ENCODE peak calls at places on chromosomes 6 and 20, in six cellular contexts. One of them, this sample, is unnamed.

GRCh38 chr20:34940126-34940525 is 15.5 kb downstream of the GSS start:
- DNase-seq in lower lobe of right lung: no peak
- DNase-seq in amniotic stem cell: no peak
- DNase-seq in HEK293T: no peak
- DNase-seq in Right ventricle myocardium superior: peak; percentile 51
- DNase-seq in ELR: no peak
- DNase-seq in this sample: no peak

GRCh38 chr6:75206338-75207210 is 721 bp upstream of the COL12A1 start:
- DNase-seq in lower lobe of right lung: no peak
- DNase-seq in amniotic stem cell: no peak
- DNase-seq in HEK293T: no peak
- DNase-seq in Right ventricle myocardium superior: peak; percentile 47
- DNase-seq in ELR: no peak
- DNase-seq in this sample: no peak

GRCh38 chr20:39789411-39789810 is 827.3 kb downstream of the DHX35 start:
- DNase-seq in lower lobe of right lung: no peak
- DNase-seq in amniotic stem cell: no peak
- DNase-seq in HEK293T: no peak
- DNase-seq in Right ventricle myocardium superior: no peak
- DNase-seq in ELR: no peak
- DNase-seq in this sample: no peak

GRCh38 chr20:62949887-62950286 is 2.6 kb upstream of the SLC17A9 start:
- DNase-seq in lower lobe of right lung: peak; percentile 38
- DNase-seq in amniotic stem cell: no peak
- DNase-seq in HEK293T: no peak
- DNase-seq in Right ventricle myocardium superior: peak; percentile 18
- DNase-seq in ELR: no peak
- DNase-seq in this sample: no peak

GRCh38 chr20:2696646-2697045 is 4.1 kb downstream of the EBF4 start:
- DNase-seq in lower lobe of right lung: no peak
- DNase-seq in amniotic stem cell: no peak
- DNase-seq in HEK293T: no peak
- DNase-seq in Right ventricle myocardium superior: no peak
- DNase-seq in ELR: no peak
- DNase-seq in this sample: no peak

GRCh38 chr20:17895641-17896246 is 72.8 kb downstream of the SNX5 start:
- DNase-seq in lower lobe of right lung: peak; percentile 82
- DNase-seq in amniotic stem cell: peak; percentile 50
- DNase-seq in HEK293T: no peak
- DNase-seq in Right ventricle myocardium superior: peak; percentile 79
- DNase-seq in ELR: peak; percentile 74
- DNase-seq in this sample: peak; percentile 57

GRCh38 chr6:63180367-63180766 is 30.9 kb upstream of the FKBP1C start:
- DNase-seq in lower lobe of right lung: no peak
- DNase-seq in amniotic stem cell: no peak
- DNase-seq in HEK293T: no peak
- DNase-seq in Right ventricle myocardium superior: no peak
- DNase-seq in ELR: no peak
- DNase-seq in this sample: no peak

GRCh38 chr6:144286503-144287393 is 1.6 kb downstream of the UTRN start:
- DNase-seq in lower lobe of right lung: peak; percentile 80
- DNase-seq in amniotic stem cell: no peak
- DNase-seq in HEK293T: peak; percentile 72
- DNase-seq in Right ventricle myocardium superior: peak; percentile 84
- DNase-seq in ELR: peak; percentile 97
- DNase-seq in this sample: no peak

GRCh38 chr6:124982669-124983068 is 20.4 kb downstream of the RNF217 start:
- DNase-seq in lower lobe of right lung: no peak
- DNase-seq in amniotic stem cell: no peak
- DNase-seq in HEK293T: no peak
- DNase-seq in Right ventricle myocardium superior: no peak
- DNase-seq in ELR: no peak
- DNase-seq in this sample: no peak

GRCh38 chr6:40349092-40349491 is 238.1 kb downstream of the LRFN2 start:
- DNase-seq in lower lobe of right lung: no peak
- DNase-seq in amniotic stem cell: no peak
- DNase-seq in HEK293T: peak; percentile 1
- DNase-seq in Right ventricle myocardium superior: no peak
- DNase-seq in ELR: no peak
- DNase-seq in this sample: no peak

GRCh38 chr6:161300823-161301222 is 27.0 kb upstream of the AGPAT4 start:
- DNase-seq in lower lobe of right lung: no peak
- DNase-seq in amniotic stem cell: no peak
- DNase-seq in HEK293T: no peak
- DNase-seq in Right ventricle myocardium superior: no peak
- DNase-seq in ELR: no peak
- DNase-seq in this sample: no peak

GRCh38 chr6:168838000-168838399 is 397.0 kb downstream of the SMOC2 start:
- DNase-seq in lower lobe of right lung: no peak
- DNase-seq in amniotic stem cell: no peak
- DNase-seq in HEK293T: no peak
- DNase-seq in Right ventricle myocardium superior: no peak
- DNase-seq in ELR: no peak
- DNase-seq in this sample: no peak

GRCh38 chr6:106309766-106310373 is 15.7 kb downstream of the ATG5 start:
- DNase-seq in lower lobe of right lung: no peak
- DNase-seq in amniotic stem cell: no peak
- DNase-seq in HEK293T: no peak
- DNase-seq in Right ventricle myocardium superior: no peak
- DNase-seq in ELR: peak; percentile 77
- DNase-seq in this sample: no peak

GRCh38 chr6:21999012-21999528 is 297.8 kb downstream of the PRL start:
- DNase-seq in lower lobe of right lung: no peak
- DNase-seq in amniotic stem cell: peak; percentile 38
- DNase-seq in HEK293T: no peak
- DNase-seq in Right ventricle myocardium superior: no peak
- DNase-seq in ELR: peak; percentile 69
- DNase-seq in this sample: no peak

GRCh38 chr20:25574411-25574810 is 10.9 kb downstream of the NINL start:
- DNase-seq in lower lobe of right lung: no peak
- DNase-seq in amniotic stem cell: no peak
- DNase-seq in HEK293T: peak; percentile 34
- DNase-seq in Right ventricle myocardium superior: no peak
- DNase-seq in ELR: peak; percentile 38
- DNase-seq in this sample: no peak

GRCh38 chr6:154428892-154429291 is 72.3 kb upstream of the IPCEF1 start:
- DNase-seq in lower lobe of right lung: no peak
- DNase-seq in amniotic stem cell: no peak
- DNase-seq in HEK293T: no peak
- DNase-seq in Right ventricle myocardium superior: no peak
- DNase-seq in ELR: peak; percentile 73
- DNase-seq in this sample: no peak

GRCh38 chr6:53544050-53544499 is 826 bp downstream of the GCLC start:
- DNase-seq in lower lobe of right lung: no peak
- DNase-seq in amniotic stem cell: no peak
- DNase-seq in HEK293T: no peak
- DNase-seq in Right ventricle myocardium superior: no peak
- DNase-seq in ELR: peak; percentile 41
- DNase-seq in this sample: no peak

GRCh38 chr6:116492331-116493067 is 18.9 kb upstream of the CALHM5 start:
- DNase-seq in lower lobe of right lung: no peak
- DNase-seq in amniotic stem cell: no peak
- DNase-seq in HEK293T: no peak
- DNase-seq in Right ventricle myocardium superior: no peak
- DNase-seq in ELR: no peak
- DNase-seq in this sample: no peak

GRCh38 chr6:132483779-132484679 is 28.9 kb downstream of the STX7 start:
- DNase-seq in lower lobe of right lung: no peak
- DNase-seq in amniotic stem cell: peak; percentile 44
- DNase-seq in HEK293T: peak; percentile 70
- DNase-seq in Right ventricle myocardium superior: no peak
- DNase-seq in ELR: peak; percentile 84
- DNase-seq in this sample: no peak

GRCh38 chr6:156617376-156617775 is 159.8 kb upstream of the ARID1B start:
- DNase-seq in lower lobe of right lung: no peak
- DNase-seq in amniotic stem cell: no peak
- DNase-seq in HEK293T: peak; percentile 69
- DNase-seq in Right ventricle myocardium superior: no peak
- DNase-seq in ELR: no peak
- DNase-seq in this sample: no peak

GRCh38 chr20:18928626-18929025 is 115.0 kb downstream of the SCP2D1 start:
- DNase-seq in lower lobe of right lung: no peak
- DNase-seq in amniotic stem cell: no peak
- DNase-seq in HEK293T: no peak
- DNase-seq in Right ventricle myocardium superior: no peak
- DNase-seq in ELR: no peak
- DNase-seq in this sample: no peak

GRCh38 chr20:44118185-44119034 is 68.6 kb downstream of the JPH2 start:
- DNase-seq in lower lobe of right lung: no peak
- DNase-seq in amniotic stem cell: no peak
- DNase-seq in HEK293T: no peak
- DNase-seq in Right ventricle myocardium superior: no peak
- DNase-seq in ELR: no peak
- DNase-seq in this sample: no peak

GRCh38 chr6:153150400-153150766 is 19.3 kb upstream of the RGS17 start:
- DNase-seq in lower lobe of right lung: no peak
- DNase-seq in amniotic stem cell: no peak
- DNase-seq in HEK293T: no peak
- DNase-seq in Right ventricle myocardium superior: no peak
- DNase-seq in ELR: no peak
- DNase-seq in this sample: no peak

GRCh38 chr6:130593200-130593599 is 227.4 kb downstream of the TMEM200A start:
- DNase-seq in lower lobe of right lung: no peak
- DNase-seq in amniotic stem cell: no peak
- DNase-seq in HEK293T: no peak
- DNase-seq in Right ventricle myocardium superior: no peak
- DNase-seq in ELR: no peak
- DNase-seq in this sample: no peak

GRCh38 chr6:44074383-44075136 is 52.7 kb downstream of the MRPL14 start:
- DNase-seq in lower lobe of right lung: peak; percentile 81
- DNase-seq in amniotic stem cell: no peak
- DNase-seq in HEK293T: peak; percentile 77
- DNase-seq in Right ventricle myocardium superior: peak; percentile 89
- DNase-seq in ELR: peak; percentile 88
- DNase-seq in this sample: peak; percentile 75